ENCODE peak calls at places on chromosomes 11 and 22, in eight cellular contexts. C is hepatocyte, K is transverse colon, G is PC-9, F is upper lobe of right lung, O is colonic mucosa, A is sigmoid colon, R is OCI-LY7. Q is an unnamed sample.
A peak's percentile ranks its signal among the peaks of the same experiment; 100 is the strongest.

GRCh38 chr22:44423556-44423955 is 74.5 kb downstream of the RTL6 start:
- DNase-seq in K (no peak), R (no peak), G (no peak), A (peak; percentile 49), C (no peak), F (peak; percentile 38), O (no peak), Q (no peak)

GRCh38 chr11:102367364-102367763 is 20.4 kb downstream of the BIRC2 start:
- DNase-seq in A (no peak), K (no peak), R (peak; percentile 63), O (no peak), G (peak; percentile 63), C (peak; percentile 35), F (no peak), Q (no peak)

GRCh38 chr11:120198787-120199469 is 11.9 kb upstream of the OAF start:
- DNase-seq in C (no peak), R (no peak), K (peak; percentile 70), A (no peak), G (no peak), F (no peak), O (no peak), Q (no peak)

GRCh38 chr22:46491936-46492335 is 45.5 kb downstream of the CELSR1 start:
- DNase-seq in K (no peak), R (no peak), A (no peak), F (no peak), O (no peak), G (no peak), C (peak; percentile 10), Q (no peak)

GRCh38 chr22:46812034-46812605 is 49.7 kb downstream of the TBC1D22A start:
- DNase-seq in F (no peak), R (no peak), K (no peak), A (no peak), G (no peak), O (no peak), C (no peak), Q (no peak)

GRCh38 chr11:111945198-111945597 is 8.1 kb downstream of the DIXDC1 start:
- DNase-seq in R (no peak), O (no peak), A (no peak), F (no peak), G (no peak), K (no peak), C (no peak), Q (no peak)

GRCh38 chr11:120272303-120272702 is 32.4 kb downstream of the POU2F3 start:
- DNase-seq in A (no peak), F (no peak), G (peak; percentile 54), K (no peak), C (no peak), R (no peak), O (no peak), Q (no peak)

GRCh38 chr11:34860034-34860433 is 56.1 kb downstream of the APIP start:
- DNase-seq in C (no peak), O (no peak), K (no peak), R (no peak), A (no peak), F (no peak), G (no peak), Q (no peak)

GRCh38 chr11:102513869-102514268 is 16.7 kb downstream of the MMP7 start:
- DNase-seq in C (peak; percentile 62), G (no peak), R (no peak), K (peak; percentile 70), O (peak; percentile 35), F (no peak), A (peak; percentile 96), Q (no peak)

DNA sequence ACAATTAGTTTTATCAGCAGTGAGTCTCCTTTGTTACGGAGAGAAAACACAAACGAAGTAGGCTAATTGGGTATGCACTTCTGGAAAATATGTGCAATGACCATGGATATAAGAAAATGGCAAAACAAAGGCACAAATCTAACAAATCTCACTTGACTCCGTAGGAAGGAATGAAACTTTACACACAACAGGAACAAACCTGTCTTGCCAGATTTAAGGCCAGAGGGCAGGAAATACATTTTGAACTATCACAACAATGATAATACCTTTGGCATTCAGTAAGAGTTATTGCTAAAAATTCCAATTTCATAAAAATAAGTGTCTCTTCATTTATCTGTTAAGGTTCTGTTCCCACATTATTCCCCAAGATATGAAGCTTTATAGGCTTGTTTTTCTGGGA is 36.6 kb downstream of the SLC25A17 start:
- DNase-seq in A (no peak), O (no peak), F (no peak), C (no peak), G (peak; percentile 89), R (no peak), K (no peak), Q (no peak)
- H3K27ac ChIP-seq in A (no peak overlapping the region), O (no peak overlapping the region), F (no peak overlapping the region), C (peak overlapping the region; percentile 69), G (peak overlapping the region; percentile 63), R (no peak overlapping the region), K (no peak overlapping the region), Q (peak overlapping the region; percentile 35)

DNA sequence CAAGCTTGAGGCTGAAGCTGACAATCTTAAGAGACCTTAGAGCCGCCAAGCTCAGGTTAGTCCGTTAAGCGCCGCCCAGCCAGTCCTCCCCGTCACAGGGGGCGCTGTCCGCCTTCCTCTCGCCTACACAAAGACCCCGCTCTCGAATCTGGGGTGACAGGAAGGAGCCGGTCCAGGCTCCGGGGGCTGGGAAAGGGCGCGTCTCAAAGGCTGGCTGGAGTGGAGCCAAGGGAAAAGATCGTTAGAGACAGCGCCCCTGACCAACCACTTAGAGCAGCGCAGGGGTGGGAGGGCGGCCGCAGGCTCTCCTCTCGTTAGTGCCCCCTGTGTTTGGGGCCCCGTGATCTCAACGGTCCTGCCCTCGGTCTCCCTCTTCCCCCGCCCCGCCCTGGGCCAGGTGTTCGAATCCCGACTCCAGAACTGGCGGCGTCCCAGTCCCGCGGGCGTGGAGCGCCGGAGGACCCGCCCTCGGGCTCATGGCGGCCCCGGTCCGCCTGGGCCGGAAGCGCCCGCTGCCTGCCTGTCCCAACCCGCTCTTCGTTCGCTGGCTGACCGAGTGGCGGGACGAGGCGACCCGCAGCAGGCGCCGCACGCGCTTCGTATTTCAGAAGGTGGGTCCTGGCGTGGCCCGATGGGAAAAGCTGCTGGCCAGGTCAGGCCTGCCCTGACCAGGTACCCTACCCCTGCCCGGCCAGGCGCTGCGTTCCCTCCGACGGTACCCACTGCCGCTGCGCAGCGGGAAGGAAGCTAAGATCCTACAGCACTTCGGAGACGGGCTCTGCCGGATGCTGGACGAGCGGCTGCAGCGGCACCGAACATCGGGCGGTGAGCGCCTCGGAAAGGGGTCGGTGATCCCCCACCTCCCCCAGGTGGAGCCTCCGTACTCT is at the start of gene MUS81:
- DNase-seq in G (peak; percentile 95), A (peak; percentile 99), O (peak; percentile 99), C (peak; percentile 99), K (peak; percentile 99), F (peak; percentile 98), R (peak; percentile 96), Q (peak; percentile 99)
- H3K36me3 ChIP-seq in G (peaks cover 36% of the 10 kb centered on the region), A (peaks cover 16% of the 10 kb centered on the region), O (peaks cover 10% of the 10 kb centered on the region), C (no peaks in the 10 kb centered on the region), K (peaks cover 4% of the 10 kb centered on the region), F (peaks cover 47% of the 10 kb centered on the region), R (peaks cover 61% of the 10 kb centered on the region), Q (peaks cover 10% of the 10 kb centered on the region)

DNA sequence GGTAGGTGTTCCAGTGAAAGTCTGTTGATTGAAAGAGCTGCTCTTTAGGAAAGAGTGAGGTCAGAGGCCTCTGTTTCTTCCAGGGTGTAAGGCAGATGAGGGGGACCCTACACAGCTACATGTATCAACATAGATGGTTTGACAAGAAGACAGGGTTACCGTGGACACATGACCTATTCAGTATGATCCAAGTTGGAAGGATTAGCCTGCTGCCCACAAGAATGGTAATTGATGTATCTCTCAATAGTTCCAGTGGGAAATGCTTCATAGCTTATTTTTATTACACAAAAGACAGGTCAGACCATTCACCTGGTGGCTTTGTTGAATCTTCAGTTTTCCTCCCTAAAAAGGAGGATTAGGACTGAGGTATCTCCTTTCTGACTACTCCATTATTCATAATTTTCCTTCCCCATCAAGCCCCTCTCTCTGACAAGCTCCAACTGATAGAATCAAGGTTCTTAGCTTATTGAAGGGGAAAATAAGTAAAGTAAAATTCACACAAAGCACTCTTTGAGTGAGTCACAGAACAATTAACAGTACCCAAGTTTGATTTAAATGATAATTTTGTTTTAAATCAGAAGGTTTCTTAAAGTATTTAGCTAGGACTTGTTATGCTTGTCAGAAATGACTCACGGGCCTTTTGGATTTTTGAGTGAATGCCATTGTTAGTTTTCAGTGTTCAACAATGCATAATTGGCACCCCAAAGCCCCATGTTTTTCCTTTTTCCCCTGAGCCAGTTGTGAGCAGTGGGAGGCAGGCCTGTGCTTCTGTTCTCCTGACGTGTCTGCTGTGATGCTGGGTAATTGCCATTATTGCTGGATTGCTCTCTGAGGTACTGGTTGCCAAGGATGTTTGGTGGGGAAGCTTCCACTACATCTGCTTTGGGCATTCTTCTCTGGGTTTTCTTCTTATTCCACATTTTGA is 373.2 kb downstream of the DDX10 start:
- DNase-seq in C (no peak), K (no peak), R (no peak), G (no peak), A (no peak), F (no peak), O (no peak), Q (no peak)
- TF ChIP-seq CTCF in C (no peak), K (no peak), R (no peak), G (no peak), A (no peak), F (no peak), O (no peak), Q (peak; percentile 3)

GRCh38 chr11:57290288-57290687 is 34.5 kb downstream of the TNKS1BP1 start:
- DNase-seq in K (no peak), R (no peak), A (no peak), F (no peak), O (no peak), C (no peak), G (no peak), Q (no peak)
- H3K27ac ChIP-seq in K (no peak overlapping the region), R (no peak overlapping the region), A (no peak overlapping the region), F (no peak overlapping the region), O (no peak overlapping the region), C (no peak overlapping the region), G (no peak overlapping the region), Q (no peak overlapping the region)

GRCh38 chr11:70409437-70409836 is 11.1 kb downstream of the CTTN start:
- DNase-seq in F (no peak), C (no peak), O (no peak), R (no peak), A (no peak), K (no peak), G (no peak), Q (no peak)

GRCh38 chr11:70410276-70410675 is 11.9 kb downstream of the CTTN start:
- DNase-seq in O (no peak), G (no peak), F (no peak), A (no peak), K (no peak), R (no peak), C (no peak), Q (no peak)

GRCh38 chr11:70411713-70412452 is 13.6 kb downstream of the CTTN start:
- DNase-seq in C (no peak), K (no peak), R (no peak), O (no peak), A (no peak), G (no peak), F (no peak), Q (no peak)

GRCh38 chr11:70407814-70408213 is 9.5 kb downstream of the CTTN start:
- DNase-seq in C (no peak), K (no peak), F (no peak), R (no peak), A (no peak), G (no peak), O (no peak), Q (no peak)

GRCh38 chr11:70409871-70410270 is 11.5 kb downstream of the CTTN start:
- DNase-seq in R (no peak), F (no peak), K (no peak), G (no peak), A (no peak), O (no peak), C (no peak), Q (no peak)
- H3K36me3 ChIP-seq in R (no peaks in the 10 kb centered on the region), F (peaks cover 96% of the 10 kb centered on the region), K (no peaks in the 10 kb centered on the region), G (peaks cover 69% of the 10 kb centered on the region), A (peaks cover 58% of the 10 kb centered on the region), O (peaks cover 15% of the 10 kb centered on the region), C (peaks cover 6% of the 10 kb centered on the region), Q (peaks cover 72% of the 10 kb centered on the region)

GRCh38 chr22:35116817-35117216 is 50.9 kb downstream of the ISX start:
- DNase-seq in O (peak; percentile 59), F (no peak), R (no peak), A (no peak), C (peak; percentile 51), G (no peak), K (peak; percentile 60), Q (no peak)
- TF ChIP-seq CTCF in O (no peak), F (no peak), R (no peak), A (no peak), C (peak; percentile 15), G (no peak), K (no peak), Q (peak; percentile 20)

Q was measured in GM23338.